ENCODE peak calls at places on chromosomes 13 and 19, in six cellular contexts. One of them, this sample, is unnamed.

GRCh38 chr13:59112375-59112774 is 1051.4 kb downstream of the DIAPH3 start:
- DNase-seq in K562: no peak
- DNase-seq in HepG2: no peak
- DNase-seq in HL-60: no peak
- DNase-seq in SK-N-SH: peak
- DNase-seq in GM12878: no peak
- DNase-seq in this sample: no peak

GRCh38 chr19:49921871-49922755 is 6.9 kb upstream of the ATF5 start:
- DNase-seq in K562: no peak
- DNase-seq in HepG2: no peak
- DNase-seq in HL-60: no peak
- DNase-seq in SK-N-SH: no peak
- DNase-seq in GM12878: no peak
- DNase-seq in this sample: no peak

GRCh38 chr19:2266183-2266993 is 10.2 kb upstream of the JSRP1 start:
- DNase-seq in K562: peak
- DNase-seq in HepG2: peak
- DNase-seq in HL-60: peak
- DNase-seq in SK-N-SH: peak
- DNase-seq in GM12878: peak
- DNase-seq in this sample: no peak

GRCh38 chr13:91308299-91308698 is 39.2 kb upstream of the MIR17HG start:
- DNase-seq in K562: no peak
- DNase-seq in HepG2: no peak
- DNase-seq in HL-60: no peak
- DNase-seq in SK-N-SH: no peak
- DNase-seq in GM12878: no peak
- DNase-seq in this sample: no peak

GRCh38 chr19:38691938-38692457 is 44.5 kb downstream of the ACTN4 start:
- DNase-seq in K562: no peak
- DNase-seq in HepG2: no peak
- DNase-seq in HL-60: no peak
- DNase-seq in SK-N-SH: peak
- DNase-seq in GM12878: no peak
- DNase-seq in this sample: no peak

GRCh38 chr13:60519496-60519895 is 122.5 kb downstream of the TDRD3 start:
- DNase-seq in K562: no peak
- DNase-seq in HepG2: no peak
- DNase-seq in HL-60: no peak
- DNase-seq in SK-N-SH: no peak
- DNase-seq in GM12878: no peak
- DNase-seq in this sample: no peak

GRCh38 chr13:28329395-28330158 is 165.4 kb downstream of the FLT1 start:
- DNase-seq in K562: no peak
- DNase-seq in HepG2: no peak
- DNase-seq in HL-60: no peak
- DNase-seq in SK-N-SH: no peak
- DNase-seq in GM12878: no peak
- DNase-seq in this sample: no peak

GRCh38 chr19:2273356-2274184 is 8.4 kb downstream of the PEAK3 start:
- DNase-seq in K562: peak
- DNase-seq in HepG2: peak
- DNase-seq in HL-60: peak
- DNase-seq in SK-N-SH: peak
- DNase-seq in GM12878: peak
- DNase-seq in this sample: peak

GRCh38 chr13:74258951-74259350 is 124.7 kb upstream of the KLF12 start:
- DNase-seq in K562: no peak
- DNase-seq in HepG2: no peak
- DNase-seq in HL-60: no peak
- DNase-seq in SK-N-SH: no peak
- DNase-seq in GM12878: no peak
- DNase-seq in this sample: no peak

GRCh38 chr19:58170860-58171259 is 12.0 kb upstream of the ZNF274 start:
- DNase-seq in K562: no peak
- DNase-seq in HepG2: no peak
- DNase-seq in HL-60: no peak
- DNase-seq in SK-N-SH: no peak
- DNase-seq in GM12878: no peak
- DNase-seq in this sample: no peak

GRCh38 chr19:7534531-7534980 is 961 bp upstream of the PNPLA6 start:
- DNase-seq in K562: peak
- DNase-seq in HepG2: peak
- DNase-seq in HL-60: no peak
- DNase-seq in SK-N-SH: peak
- DNase-seq in GM12878: no peak
- DNase-seq in this sample: peak

GRCh38 chr19:351976-352625 is 7.5 kb upstream of the MIER2 start:
- DNase-seq in K562: no peak
- DNase-seq in HepG2: no peak
- DNase-seq in HL-60: no peak
- DNase-seq in SK-N-SH: no peak
- DNase-seq in GM12878: no peak
- DNase-seq in this sample: no peak

GRCh38 chr13:38905861-38906260 is 84.8 kb downstream of the STOML3 start:
- DNase-seq in K562: no peak
- DNase-seq in HepG2: no peak
- DNase-seq in HL-60: no peak
- DNase-seq in SK-N-SH: no peak
- DNase-seq in GM12878: no peak
- DNase-seq in this sample: no peak

GRCh38 chr13:38763446-38764381 is 76.8 kb downstream of the FREM2 start:
- DNase-seq in K562: no peak
- DNase-seq in HepG2: peak
- DNase-seq in HL-60: peak
- DNase-seq in SK-N-SH: peak
- DNase-seq in GM12878: no peak
- DNase-seq in this sample: peak

DNA sequence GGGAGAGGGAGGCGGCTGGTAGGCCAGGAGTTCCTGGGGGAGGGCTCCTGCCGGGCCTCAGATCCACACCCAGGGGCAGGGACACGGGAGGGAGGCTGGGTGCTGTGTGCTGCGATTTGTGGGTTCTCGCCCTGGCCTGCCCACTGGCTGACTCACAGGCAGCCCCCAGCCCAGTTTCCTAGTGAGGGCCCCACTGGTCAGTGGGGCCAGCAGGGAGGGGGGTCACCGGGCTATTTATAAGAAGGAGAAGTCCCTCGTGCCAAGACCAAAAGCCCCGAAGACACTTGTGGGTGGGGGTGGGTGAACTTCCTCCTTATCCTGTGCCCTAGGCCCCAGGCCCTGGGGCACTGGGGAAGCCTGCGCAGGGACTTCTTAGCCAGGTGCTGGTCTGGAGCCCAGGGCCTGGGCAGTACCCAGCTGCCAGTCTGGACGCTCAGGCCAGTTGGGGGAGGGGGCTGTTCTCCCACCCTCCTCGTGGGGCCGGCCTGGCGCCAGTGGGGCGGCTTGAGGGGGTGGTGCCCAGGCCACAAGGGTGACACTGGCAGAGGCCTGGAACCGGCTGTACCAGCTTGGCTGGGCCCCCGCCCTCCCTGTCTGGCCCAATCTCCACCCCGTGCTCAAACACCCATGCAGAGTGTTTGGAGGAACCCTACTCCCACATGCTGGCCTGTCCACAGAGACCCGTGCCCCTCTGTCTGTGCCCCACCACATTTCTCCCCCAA is 5.0 kb upstream of the JUNB start:
- DNase-seq in K562: no peak
- DNase-seq in HepG2: no peak
- DNase-seq in HL-60: peak
- DNase-seq in SK-N-SH: peak
- DNase-seq in GM12878: no peak
- DNase-seq in this sample: no peak
- TF ChIP-seq GABPA in K562: no peak
- TF ChIP-seq GABPA in HepG2: no peak
- TF ChIP-seq GABPA in HL-60: no peak
- TF ChIP-seq GABPA in SK-N-SH: no peak
- TF ChIP-seq GABPA in GM12878: no peak
- TF ChIP-seq GABPA in this sample: no peak

DNA sequence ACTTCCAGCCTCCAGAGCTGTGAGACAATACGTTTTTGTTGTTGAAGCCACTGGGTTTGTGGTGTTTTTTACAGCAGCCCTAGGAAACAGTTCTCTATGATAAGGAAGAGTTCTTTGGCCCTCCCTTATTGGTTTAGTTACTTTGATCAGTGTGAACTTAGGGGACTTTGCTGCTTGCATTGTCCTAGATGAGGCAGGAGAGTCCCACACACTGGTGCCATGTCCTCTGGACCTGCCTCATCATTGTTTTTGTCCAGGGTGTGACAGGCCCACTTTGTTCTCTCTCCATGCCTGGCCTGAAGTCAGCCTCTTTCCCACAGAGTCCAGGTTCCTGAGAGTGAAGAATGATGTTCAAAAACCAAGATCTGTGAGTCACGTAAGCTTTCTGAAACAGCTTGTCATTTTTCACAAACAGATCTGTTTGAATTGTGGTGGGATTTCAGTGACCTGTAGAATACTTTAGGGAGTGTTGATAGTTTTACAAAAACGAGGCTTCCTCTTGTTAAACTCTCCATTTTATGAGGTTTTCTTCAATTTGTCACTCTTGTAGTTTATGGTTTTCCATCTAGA is 63.8 kb downstream of the ING1 start:
- DNase-seq in K562: no peak
- DNase-seq in HepG2: peak
- DNase-seq in HL-60: no peak
- DNase-seq in SK-N-SH: no peak
- DNase-seq in GM12878: no peak
- DNase-seq in this sample: no peak
- TF ChIP-seq GABPA in K562: no peak
- TF ChIP-seq GABPA in HepG2: no peak
- TF ChIP-seq GABPA in HL-60: no peak
- TF ChIP-seq GABPA in SK-N-SH: no peak
- TF ChIP-seq GABPA in GM12878: no peak
- TF ChIP-seq GABPA in this sample: no peak

GRCh38 chr19:56141416-56141992 is 417 bp downstream of the ZNF444 start:
- DNase-seq in K562: no peak
- DNase-seq in HepG2: no peak
- DNase-seq in HL-60: no peak
- DNase-seq in SK-N-SH: no peak
- DNase-seq in GM12878: no peak
- DNase-seq in this sample: no peak
- TF ChIP-seq GABPA in K562: no peak
- TF ChIP-seq GABPA in HepG2: no peak
- TF ChIP-seq GABPA in HL-60: no peak
- TF ChIP-seq GABPA in SK-N-SH: no peak
- TF ChIP-seq GABPA in GM12878: no peak
- TF ChIP-seq GABPA in this sample: no peak

DNA sequence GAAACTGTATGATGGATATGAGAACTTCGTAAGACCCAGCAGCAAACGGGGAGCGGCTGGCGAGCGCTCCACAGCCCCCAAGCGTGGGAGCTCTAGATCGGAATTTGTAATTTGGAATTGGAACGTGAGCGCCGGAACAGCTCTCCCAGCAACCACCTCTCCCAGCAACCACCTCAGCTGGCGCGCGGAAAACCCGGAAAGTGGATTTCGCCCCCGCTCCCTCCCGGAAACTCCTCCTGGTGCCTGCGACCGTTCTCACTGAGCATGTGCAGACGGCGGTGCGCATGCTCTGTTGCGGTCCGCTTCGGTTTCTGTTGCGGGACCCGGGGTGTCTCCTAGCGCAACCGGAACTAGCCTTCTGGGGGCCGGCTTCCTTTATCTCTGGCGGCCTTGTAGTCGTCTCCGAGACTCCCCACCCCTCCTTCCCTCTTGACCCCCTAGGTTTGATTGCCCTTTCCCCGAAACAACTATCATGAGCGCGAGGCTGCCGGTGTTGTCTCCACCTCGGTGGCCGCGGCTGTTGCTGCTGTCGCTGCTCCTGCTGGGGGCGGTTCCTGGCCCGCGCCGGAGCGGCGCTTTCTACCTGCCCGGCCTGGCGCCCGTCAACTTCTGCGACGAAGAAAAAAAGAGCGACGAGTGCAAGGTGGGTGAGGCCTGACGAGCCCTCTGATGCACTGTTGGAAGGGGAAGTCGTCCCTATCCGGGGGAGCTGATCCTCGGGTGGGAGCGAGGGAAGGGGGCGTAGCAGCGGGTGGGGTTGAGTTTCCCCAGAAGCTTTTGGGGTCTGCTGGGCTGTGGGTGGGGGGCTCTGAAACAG is at the start of gene TM9SF2:
- DNase-seq in K562: peak
- DNase-seq in HepG2: peak
- DNase-seq in HL-60: peak
- DNase-seq in SK-N-SH: peak
- DNase-seq in GM12878: peak
- DNase-seq in this sample: peak
- TF ChIP-seq GABPA in K562: peak
- TF ChIP-seq GABPA in HepG2: peak
- TF ChIP-seq GABPA in HL-60: peak
- TF ChIP-seq GABPA in SK-N-SH: peak
- TF ChIP-seq GABPA in GM12878: peak
- TF ChIP-seq GABPA in this sample: no peak

GRCh38 chr13:29619995-29620394 is 24.5 kb upstream of the SLC7A1 start:
- DNase-seq in K562: no peak
- DNase-seq in HepG2: no peak
- DNase-seq in HL-60: no peak
- DNase-seq in SK-N-SH: no peak
- DNase-seq in GM12878: no peak
- DNase-seq in this sample: no peak

GRCh38 chr13:29624997-29625396 is 29.5 kb upstream of the SLC7A1 start:
- DNase-seq in K562: no peak
- DNase-seq in HepG2: no peak
- DNase-seq in HL-60: no peak
- DNase-seq in SK-N-SH: no peak
- DNase-seq in GM12878: no peak
- DNase-seq in this sample: no peak

GRCh38 chr13:29621841-29622240 is 26.4 kb upstream of the SLC7A1 start:
- DNase-seq in K562: no peak
- DNase-seq in HepG2: no peak
- DNase-seq in HL-60: no peak
- DNase-seq in SK-N-SH: no peak
- DNase-seq in GM12878: no peak
- DNase-seq in this sample: no peak

GRCh38 chr13:29621401-29621800 is 25.9 kb upstream of the SLC7A1 start:
- DNase-seq in K562: no peak
- DNase-seq in HepG2: no peak
- DNase-seq in HL-60: no peak
- DNase-seq in SK-N-SH: no peak
- DNase-seq in GM12878: no peak
- DNase-seq in this sample: no peak
- TF ChIP-seq GABPA in K562: no peak
- TF ChIP-seq GABPA in HepG2: no peak
- TF ChIP-seq GABPA in HL-60: no peak
- TF ChIP-seq GABPA in SK-N-SH: no peak
- TF ChIP-seq GABPA in GM12878: no peak
- TF ChIP-seq GABPA in this sample: no peak